ENCODE peak calls at places on chromosomes 2 and 18, in five cellular contexts. One of them, this sample, is unnamed.

GRCh38 chr2:75199428-75200011 is at the start of gene TACR1:
- DNase-seq in AG04449: no peak
- DNase-seq in AG08395: peak
- DNase-seq in activated T-cell treated with anti-CD3 and anti-CD28 coated beads for 1 hour: peak
- DNase-seq in activated T-helper 9 cell treated with anti-CD3 and anti-CD28 coated beads, Interleukin-2, amount 50 U/mL, for 16 hours: peak
- DNase-seq in this sample: peak

GRCh38 chr2:164887434-164888112 is 46.0 kb upstream of the COBLL1 start:
- DNase-seq in activated T-cell treated with anti-CD3 and anti-CD28 coated beads for 1 hour: no peak
- DNase-seq in activated T-helper 9 cell treated with anti-CD3 and anti-CD28 coated beads, Interleukin-2, amount 50 U/mL, for 16 hours: no peak
- DNase-seq in AG04449: no peak
- DNase-seq in AG08395: no peak
- DNase-seq in this sample: no peak

GRCh38 chr2:14756122-14756541 is 123.6 kb downstream of the LRATD1 start:
- DNase-seq in AG08395: peak
- DNase-seq in activated T-helper 9 cell treated with anti-CD3 and anti-CD28 coated beads, Interleukin-2, amount 50 U/mL, for 16 hours: no peak
- DNase-seq in activated T-cell treated with anti-CD3 and anti-CD28 coated beads for 1 hour: no peak
- DNase-seq in AG04449: no peak
- DNase-seq in this sample: no peak

GRCh38 chr2:111972955-111973565 is 74.7 kb downstream of the MERTK start:
- DNase-seq in AG04449: no peak
- DNase-seq in activated T-helper 9 cell treated with anti-CD3 and anti-CD28 coated beads, Interleukin-2, amount 50 U/mL, for 16 hours: no peak
- DNase-seq in activated T-cell treated with anti-CD3 and anti-CD28 coated beads for 1 hour: no peak
- DNase-seq in AG08395: no peak
- DNase-seq in this sample: no peak

GRCh38 chr2:117980783-117981676 is 32.8 kb downstream of the CCDC93 start:
- DNase-seq in AG08395: peak
- DNase-seq in AG04449: peak
- DNase-seq in activated T-helper 9 cell treated with anti-CD3 and anti-CD28 coated beads, Interleukin-2, amount 50 U/mL, for 16 hours: no peak
- DNase-seq in activated T-cell treated with anti-CD3 and anti-CD28 coated beads for 1 hour: no peak
- DNase-seq in this sample: no peak

GRCh38 chr2:214730248-214730647 is 79.2 kb downstream of the BARD1 start:
- DNase-seq in activated T-cell treated with anti-CD3 and anti-CD28 coated beads for 1 hour: no peak
- DNase-seq in AG08395: no peak
- DNase-seq in AG04449: peak
- DNase-seq in activated T-helper 9 cell treated with anti-CD3 and anti-CD28 coated beads, Interleukin-2, amount 50 U/mL, for 16 hours: no peak
- DNase-seq in this sample: no peak

GRCh38 chr2:135935914-135936313 is 49.5 kb downstream of the DARS1 start:
- DNase-seq in AG04449: no peak
- DNase-seq in activated T-helper 9 cell treated with anti-CD3 and anti-CD28 coated beads, Interleukin-2, amount 50 U/mL, for 16 hours: no peak
- DNase-seq in activated T-cell treated with anti-CD3 and anti-CD28 coated beads for 1 hour: no peak
- DNase-seq in AG08395: no peak
- DNase-seq in this sample: no peak

GRCh38 chr18:48534364-48534763 is 4.5 kb upstream of the CTIF start:
- DNase-seq in activated T-cell treated with anti-CD3 and anti-CD28 coated beads for 1 hour: no peak
- DNase-seq in AG08395: no peak
- DNase-seq in AG04449: no peak
- DNase-seq in activated T-helper 9 cell treated with anti-CD3 and anti-CD28 coated beads, Interleukin-2, amount 50 U/mL, for 16 hours: no peak
- DNase-seq in this sample: no peak

GRCh38 chr2:227822416-227823003 is 8.9 kb downstream of the CCL20 start:
- DNase-seq in AG08395: no peak
- DNase-seq in activated T-helper 9 cell treated with anti-CD3 and anti-CD28 coated beads, Interleukin-2, amount 50 U/mL, for 16 hours: no peak
- DNase-seq in AG04449: no peak
- DNase-seq in activated T-cell treated with anti-CD3 and anti-CD28 coated beads for 1 hour: no peak
- DNase-seq in this sample: no peak

GRCh38 chr2:32851777-32852439 is 94.8 kb upstream of the LTBP1 start:
- DNase-seq in activated T-helper 9 cell treated with anti-CD3 and anti-CD28 coated beads, Interleukin-2, amount 50 U/mL, for 16 hours: no peak
- DNase-seq in AG08395: no peak
- DNase-seq in activated T-cell treated with anti-CD3 and anti-CD28 coated beads for 1 hour: no peak
- DNase-seq in AG04449: no peak
- DNase-seq in this sample: no peak

GRCh38 chr18:59298871-59299270 is 19.6 kb downstream of the CPLX4 start:
- DNase-seq in activated T-cell treated with anti-CD3 and anti-CD28 coated beads for 1 hour: no peak
- DNase-seq in activated T-helper 9 cell treated with anti-CD3 and anti-CD28 coated beads, Interleukin-2, amount 50 U/mL, for 16 hours: no peak
- DNase-seq in AG04449: no peak
- DNase-seq in AG08395: no peak
- DNase-seq in this sample: no peak

GRCh38 chr18:5456577-5457466 is 87.0 kb downstream of the EPB41L3 start:
- DNase-seq in AG08395: peak
- DNase-seq in AG04449: no peak
- DNase-seq in activated T-helper 9 cell treated with anti-CD3 and anti-CD28 coated beads, Interleukin-2, amount 50 U/mL, for 16 hours: no peak
- DNase-seq in activated T-cell treated with anti-CD3 and anti-CD28 coated beads for 1 hour: no peak
- DNase-seq in this sample: no peak

GRCh38 chr2:168375195-168375798 is 80.8 kb upstream of the CERS6 start:
- DNase-seq in activated T-cell treated with anti-CD3 and anti-CD28 coated beads for 1 hour: no peak
- DNase-seq in activated T-helper 9 cell treated with anti-CD3 and anti-CD28 coated beads, Interleukin-2, amount 50 U/mL, for 16 hours: no peak
- DNase-seq in AG04449: no peak
- DNase-seq in AG08395: no peak
- DNase-seq in this sample: no peak

GRCh38 chr2:145874466-145874865 is 1354.5 kb upstream of the ZEB2 start:
- DNase-seq in AG08395: peak
- DNase-seq in activated T-helper 9 cell treated with anti-CD3 and anti-CD28 coated beads, Interleukin-2, amount 50 U/mL, for 16 hours: no peak
- DNase-seq in activated T-cell treated with anti-CD3 and anti-CD28 coated beads for 1 hour: no peak
- DNase-seq in AG04449: peak
- DNase-seq in this sample: no peak

GRCh38 chr18:67875936-67876335 is 359.4 kb upstream of the DSEL start:
- DNase-seq in AG04449: no peak
- DNase-seq in AG08395: no peak
- DNase-seq in activated T-helper 9 cell treated with anti-CD3 and anti-CD28 coated beads, Interleukin-2, amount 50 U/mL, for 16 hours: no peak
- DNase-seq in activated T-cell treated with anti-CD3 and anti-CD28 coated beads for 1 hour: no peak
- DNase-seq in this sample: no peak

GRCh38 chr2:56741601-56742102 is 557.9 kb downstream of the CCDC85A start:
- DNase-seq in AG08395: peak
- DNase-seq in activated T-cell treated with anti-CD3 and anti-CD28 coated beads for 1 hour: no peak
- DNase-seq in activated T-helper 9 cell treated with anti-CD3 and anti-CD28 coated beads, Interleukin-2, amount 50 U/mL, for 16 hours: no peak
- DNase-seq in AG04449: peak
- DNase-seq in this sample: no peak

GRCh38 chr2:179377296-179377695 is 112.7 kb upstream of the SESTD1 start:
- DNase-seq in activated T-helper 9 cell treated with anti-CD3 and anti-CD28 coated beads, Interleukin-2, amount 50 U/mL, for 16 hours: no peak
- DNase-seq in activated T-cell treated with anti-CD3 and anti-CD28 coated beads for 1 hour: no peak
- DNase-seq in AG04449: no peak
- DNase-seq in AG08395: no peak
- DNase-seq in this sample: no peak

GRCh38 chr2:222360146-222360545 is 61.3 kb upstream of the PAX3 start:
- DNase-seq in activated T-helper 9 cell treated with anti-CD3 and anti-CD28 coated beads, Interleukin-2, amount 50 U/mL, for 16 hours: no peak
- DNase-seq in activated T-cell treated with anti-CD3 and anti-CD28 coated beads for 1 hour: no peak
- DNase-seq in AG04449: no peak
- DNase-seq in AG08395: no peak
- DNase-seq in this sample: no peak

GRCh38 chr2:45652090-45653050 is 895 bp downstream of the PRKCE start:
- DNase-seq in activated T-helper 9 cell treated with anti-CD3 and anti-CD28 coated beads, Interleukin-2, amount 50 U/mL, for 16 hours: no peak
- DNase-seq in AG08395: peak
- DNase-seq in activated T-cell treated with anti-CD3 and anti-CD28 coated beads for 1 hour: peak
- DNase-seq in AG04449: no peak
- DNase-seq in this sample: no peak

GRCh38 chr2:191202209-191202721 is 42.9 kb upstream of the MYO1B start:
- DNase-seq in AG04449: peak
- DNase-seq in activated T-helper 9 cell treated with anti-CD3 and anti-CD28 coated beads, Interleukin-2, amount 50 U/mL, for 16 hours: no peak
- DNase-seq in activated T-cell treated with anti-CD3 and anti-CD28 coated beads for 1 hour: no peak
- DNase-seq in AG08395: peak
- DNase-seq in this sample: no peak

GRCh38 chr2:80930777-80931176 is 626.2 kb upstream of the LRRTM1 start:
- DNase-seq in AG04449: no peak
- DNase-seq in activated T-helper 9 cell treated with anti-CD3 and anti-CD28 coated beads, Interleukin-2, amount 50 U/mL, for 16 hours: no peak
- DNase-seq in activated T-cell treated with anti-CD3 and anti-CD28 coated beads for 1 hour: no peak
- DNase-seq in AG08395: no peak
- DNase-seq in this sample: no peak

GRCh38 chr2:68936889-68937288 is 15.8 kb downstream of the GKN2 start:
- DNase-seq in AG04449: no peak
- DNase-seq in activated T-helper 9 cell treated with anti-CD3 and anti-CD28 coated beads, Interleukin-2, amount 50 U/mL, for 16 hours: no peak
- DNase-seq in AG08395: peak
- DNase-seq in activated T-cell treated with anti-CD3 and anti-CD28 coated beads for 1 hour: no peak
- DNase-seq in this sample: no peak

GRCh38 chr2:129922571-129923264 is 56.7 kb upstream of the RAB6C start:
- DNase-seq in AG08395: no peak
- DNase-seq in activated T-cell treated with anti-CD3 and anti-CD28 coated beads for 1 hour: no peak
- DNase-seq in AG04449: no peak
- DNase-seq in activated T-helper 9 cell treated with anti-CD3 and anti-CD28 coated beads, Interleukin-2, amount 50 U/mL, for 16 hours: no peak
- DNase-seq in this sample: no peak

GRCh38 chr2:120893874-120894584 is 158.4 kb downstream of the GLI2 start:
- DNase-seq in AG04449: no peak
- DNase-seq in AG08395: no peak
- DNase-seq in activated T-helper 9 cell treated with anti-CD3 and anti-CD28 coated beads, Interleukin-2, amount 50 U/mL, for 16 hours: no peak
- DNase-seq in activated T-cell treated with anti-CD3 and anti-CD28 coated beads for 1 hour: no peak
- DNase-seq in this sample: no peak

This sample was measured in stimulated activated CD4-positive, alpha-beta T cell treated with anti-CD3 and anti-CD28 coated beads, Interleukin-15, amount 100 ng/mL, for 48 hours.